ENCODE peak calls at places on chromosomes 13 and 19, in nine cellular contexts. T, F, X, I, H, B, Z, V and J are unnamed samples.

GRCh38 chr13:48232420-48233096 is 448 bp upstream of the ITM2B start:
- DNase-seq in T (no peak), F (peak; percentile 33), X (no peak), I (peak; percentile 50), H (peak; percentile 83), B (no peak), Z (no peak), V (peak; percentile 65), J (no peak)

GRCh38 chr13:29548722-29549446 is 46.6 kb downstream of the SLC7A1 start:
- DNase-seq in T (no peak), F (peak; percentile 96), X (no peak), I (no peak), H (peak; percentile 4), B (no peak), Z (no peak), V (no peak), J (peak; percentile 26)

GRCh38 chr19:28221736-28222135 is 991.2 kb downstream of the UQCRFS1 start:
- DNase-seq in T (no peak), F (no peak), X (no peak), I (no peak), H (no peak), B (no peak), Z (no peak), V (no peak), J (no peak)

GRCh38 chr19:40357655-40358054 is 9.2 kb downstream of the PLD3 start:
- DNase-seq in T (no peak), F (peak; percentile 13), X (no peak), I (no peak), H (no peak), B (no peak), Z (no peak), V (no peak), J (no peak)

GRCh38 chr13:46759861-46760260 is 37.1 kb downstream of the ESD start:
- DNase-seq in T (no peak), F (no peak), X (no peak), I (no peak), H (no peak), B (no peak), Z (no peak), V (no peak), J (no peak)

GRCh38 chr13:26061947-26062346 is 10.1 kb upstream of the SHISA2 start:
- DNase-seq in T (no peak), F (no peak), X (no peak), I (no peak), H (no peak), B (no peak), Z (no peak), V (no peak), J (no peak)

GRCh38 chr19:31164666-31165265 is 184.5 kb downstream of the TSHZ3 start:
- DNase-seq in T (no peak), F (no peak), X (no peak), I (no peak), H (no peak), B (no peak), Z (no peak), V (no peak), J (no peak)

GRCh38 chr13:23695711-23696512 is 125.7 kb downstream of the TNFRSF19 start:
- DNase-seq in T (peak; percentile 62), F (peak; percentile 12), X (no peak), I (no peak), H (no peak), B (no peak), Z (no peak), V (no peak), J (peak; percentile 33)

GRCh38 chr13:65921933-65922332 is 1308.2 kb downstream of the PCDH9 start:
- DNase-seq in T (no peak), F (no peak), X (no peak), I (no peak), H (no peak), B (no peak), Z (no peak), V (no peak), J (no peak)

GRCh38 chr19:5891938-5892771 is 11.4 kb downstream of the NDUFA11 start:
- DNase-seq in T (no peak), F (peak; percentile 72), X (no peak), I (no peak), H (peak; percentile 39), B (no peak), Z (no peak), V (no peak), J (peak; percentile 66)

GRCh38 chr13:59677966-59678814 is 485.5 kb downstream of the DIAPH3 start:
- DNase-seq in T (no peak), F (peak; percentile 87), X (no peak), I (no peak), H (peak; percentile 79), B (peak; percentile 40), Z (no peak), V (peak; percentile 60), J (peak; percentile 64)

GRCh38 chr19:741506-742131 is 9.3 kb upstream of the MISP start:
- DNase-seq in T (no peak), F (no peak), X (no peak), I (no peak), H (no peak), B (peak; percentile 11), Z (no peak), V (no peak), J (no peak)

GRCh38 chr19:40921005-40921897 is 39.2 kb upstream of the CYP2A7 start:
- DNase-seq in T (no peak), F (peak; percentile 7), X (no peak), I (peak; percentile 60), H (peak; percentile 47), B (peak; percentile 13), Z (no peak), V (no peak), J (peak; percentile 8)